ENCODE peak calls at places on chromosomes 6 and 20, in nine cellular contexts. X, R, L, V, S, B, K, E and T are unnamed samples.

GRCh38 chr6:52389626-52390360 is 27.8 kb downstream of the PAQR8 start:
- DNase-seq in X (no peak), R (peak; percentile 52), L (peak; percentile 56), V (peak; percentile 51), S (no peak), B (no peak), K (peak; percentile 89), E (peak; percentile 31), T (peak; percentile 73)

GRCh38 chr6:53862517-53863457 is 68.0 kb downstream of the LRRC1 start:
- DNase-seq in X (no peak), R (peak; percentile 72), L (no peak), V (peak; percentile 25), S (no peak), B (no peak), K (no peak), E (peak; percentile 62), T (no peak)

GRCh38 chr20:58389324-58389967 is 417 bp downstream of the VAPB start:
- DNase-seq in X (no peak), R (no peak), L (peak; percentile 39), V (no peak), S (peak; percentile 24), B (peak; percentile 41), K (peak; percentile 42), E (peak; percentile 40), T (no peak)

GRCh38 chr6:141790921-141791320 is 341.8 kb upstream of the GJE1 start:
- DNase-seq in X (no peak), R (no peak), L (no peak), V (no peak), S (no peak), B (no peak), K (no peak), E (no peak), T (no peak)

GRCh38 chr6:7805828-7806227 is 79.9 kb downstream of the BMP6 start:
- DNase-seq in X (no peak), R (peak; percentile 16), L (no peak), V (peak; percentile 5), S (no peak), B (no peak), K (no peak), E (no peak), T (no peak)

GRCh38 chr6:160101262-160102205 is 20.1 kb upstream of the SLC22A1 start:
- DNase-seq in X (no peak), R (no peak), L (no peak), V (no peak), S (no peak), B (no peak), K (no peak), E (no peak), T (no peak)

GRCh38 chr6:140480852-140481251 is 1106.4 kb upstream of the CITED2 start:
- DNase-seq in X (no peak), R (peak; percentile 86), L (no peak), V (peak; percentile 6), S (no peak), B (no peak), K (no peak), E (peak; percentile 62), T (no peak)

GRCh38 chr6:30836431-30836866 is 47.9 kb upstream of the DDR1 start:
- DNase-seq in X (no peak), R (peak; percentile 90), L (no peak), V (no peak), S (no peak), B (no peak), K (no peak), E (peak; percentile 62), T (no peak)

GRCh38 chr20:59805786-59806577 is 127.5 kb downstream of the SYCP2 start:
- DNase-seq in X (no peak), R (no peak), L (no peak), V (no peak), S (no peak), B (no peak), K (peak; percentile 19), E (no peak), T (no peak)

GRCh38 chr6:44049163-44049988 is 77.9 kb downstream of the MRPL14 start:
- DNase-seq in X (no peak), R (peak; percentile 94), L (peak; percentile 27), V (peak; percentile 73), S (no peak), B (no peak), K (peak; percentile 49), E (peak; percentile 66), T (no peak)

GRCh38 chr20:15927893-15928650 is 645.2 kb downstream of the KIF16B start:
- DNase-seq in X (no peak), R (no peak), L (no peak), V (no peak), S (no peak), B (no peak), K (no peak), E (no peak), T (no peak)

GRCh38 chr6:3326981-3327380 is 68.2 kb downstream of the PSMG4 start:
- DNase-seq in X (no peak), R (no peak), L (no peak), V (no peak), S (no peak), B (no peak), K (peak; percentile 20), E (no peak), T (no peak)
- TF ChIP-seq CTCF in X (no peak), R (no peak), L (no peak), V (no peak), S (no peak), B (no peak), K (no peak), E (no peak), T (no peak)

DNA sequence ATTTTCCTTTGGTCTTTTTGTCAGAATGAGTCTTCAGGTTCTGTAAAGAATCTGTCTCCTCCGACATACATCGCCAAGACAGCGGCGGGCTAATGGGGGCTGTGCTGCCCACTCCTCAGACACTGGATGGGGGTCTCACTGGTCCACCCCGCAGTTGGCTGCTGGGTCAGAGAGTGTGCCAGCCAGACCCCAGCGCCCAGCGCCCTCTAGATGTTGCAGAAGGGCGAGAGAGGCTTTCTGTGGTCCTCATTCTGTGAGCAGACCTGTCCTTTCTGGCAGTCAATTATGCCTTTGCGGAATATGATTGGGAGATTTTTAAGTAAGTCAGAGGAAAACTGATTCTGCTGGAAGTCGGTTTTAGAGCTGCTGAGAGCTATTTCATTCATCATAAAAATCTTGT is 7.8 kb upstream of the CCR6 start:
- DNase-seq in X (peak; percentile 27), R (no peak), L (no peak), V (no peak), S (peak; percentile 22), B (peak; percentile 9), K (no peak), E (no peak), T (no peak)
- TF ChIP-seq CTCF in X (no peak), R (no peak), L (no peak), V (no peak), S (peak; percentile 65), B (no peak), K (no peak), E (no peak), T (no peak)

GRCh38 chr20:1441133-1441532 is 25.5 kb downstream of the NSFL1C start:
- DNase-seq in X (no peak), R (no peak), L (no peak), V (no peak), S (no peak), B (no peak), K (no peak), E (no peak), T (no peak)

GRCh38 chr20:1438361-1438760 is 28.3 kb downstream of the NSFL1C start:
- DNase-seq in X (no peak), R (no peak), L (no peak), V (no peak), S (no peak), B (no peak), K (no peak), E (no peak), T (no peak)

GRCh38 chr20:1437222-1437904 is 29.3 kb downstream of the NSFL1C start:
- DNase-seq in X (peak; percentile 57), R (peak; percentile 84), L (peak; percentile 76), V (peak; percentile 72), S (peak; percentile 71), B (peak; percentile 81), K (peak; percentile 77), E (peak; percentile 91), T (peak; percentile 86)

GRCh38 chr20:1442304-1442703 is 24.3 kb downstream of the NSFL1C start:
- DNase-seq in X (no peak), R (no peak), L (no peak), V (no peak), S (no peak), B (no peak), K (no peak), E (no peak), T (no peak)

DNA sequence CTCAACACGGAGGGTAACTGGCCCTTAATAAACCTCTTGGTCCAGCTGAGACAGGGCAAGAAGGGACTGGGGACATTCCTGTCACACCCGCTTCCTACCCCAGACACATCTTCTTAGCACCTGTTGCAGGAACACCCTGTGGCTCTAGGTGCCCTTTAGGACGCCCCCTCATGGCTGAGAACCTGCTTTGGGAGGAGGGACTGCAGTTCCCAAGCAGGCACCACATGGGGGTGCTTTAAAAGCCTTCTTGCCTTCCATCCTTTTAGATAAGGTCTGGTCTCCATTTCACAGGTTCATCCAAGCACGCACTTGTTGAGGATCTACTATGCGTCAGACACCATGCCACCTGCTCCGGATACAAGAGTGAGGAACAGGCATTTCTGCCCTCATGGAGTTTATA is 26.6 kb downstream of the NSFL1C start:
- DNase-seq in X (no peak), R (no peak), L (no peak), V (peak; percentile 52), S (peak; percentile 29), B (peak; percentile 37), K (no peak), E (peak; percentile 32), T (no peak)
- TF ChIP-seq CTCF in X (no peak), R (peak; percentile 32), L (no peak), V (peak; percentile 62), S (peak; percentile 58), B (no peak), K (no peak), E (peak; percentile 41), T (no peak)

GRCh38 chr6:151443911-151444621 is 7.9 kb downstream of the RMND1 start:
- DNase-seq in X (no peak), R (no peak), L (no peak), V (no peak), S (no peak), B (no peak), K (no peak), E (no peak), T (no peak)

GRCh38 chr6:151442359-151442758 is 9.6 kb downstream of the RMND1 start:
- DNase-seq in X (no peak), R (no peak), L (no peak), V (no peak), S (no peak), B (no peak), K (no peak), E (no peak), T (no peak)

GRCh38 chr6:151441390-151442166 is 10.3 kb downstream of the RMND1 start:
- DNase-seq in X (no peak), R (no peak), L (no peak), V (no peak), S (no peak), B (no peak), K (no peak), E (no peak), T (no peak)

GRCh38 chr6:151445482-151445881 is 6.4 kb downstream of the RMND1 start:
- DNase-seq in X (no peak), R (peak; percentile 98), L (no peak), V (no peak), S (no peak), B (no peak), K (no peak), E (peak; percentile 91), T (no peak)

DNA sequence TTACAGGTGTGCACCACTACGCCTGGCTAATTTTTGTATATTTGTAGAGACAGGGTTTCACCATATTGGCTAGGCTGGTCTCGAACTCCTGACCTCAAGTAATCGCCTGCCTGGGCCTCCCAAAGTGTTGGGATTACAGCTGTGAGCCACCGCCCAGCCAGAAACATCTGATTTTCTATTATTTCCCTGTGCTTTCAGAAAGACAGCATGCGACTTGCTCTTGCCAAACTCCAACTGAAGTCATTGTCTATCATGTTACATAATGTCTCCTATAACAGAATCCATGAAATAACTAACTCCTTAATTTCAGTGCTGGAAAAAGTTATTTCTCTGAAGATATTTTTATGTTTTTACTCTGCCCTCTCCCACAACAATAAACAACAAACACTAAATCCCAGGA is 8.5 kb downstream of the RMND1 start:
- DNase-seq in X (no peak), R (no peak), L (no peak), V (no peak), S (no peak), B (no peak), K (no peak), E (no peak), T (no peak)
- TF ChIP-seq CTCF in X (no peak), R (no peak), L (no peak), V (no peak), S (no peak), B (no peak), K (no peak), E (no peak), T (no peak)